ENCODE peak calls at places on chromosome 18, in four cellular contexts. Q is fibroblast of villous mesenchyme, N is GM23338, O is choroid plexus epithelial cell. E is an unnamed sample.

GRCh38 chr18:10420561-10421352 is 33.7 kb upstream of the APCDD1 start:
- DNase-seq in Q (peak; percentile 28), N (no peak), O (no peak), E (no peak)

GRCh38 chr18:5992381-5992780 is 97.1 kb upstream of the TMEM200C start:
- DNase-seq in Q (no peak), N (no peak), O (no peak), E (no peak)

GRCh38 chr18:22409445-22409844 is 8.3 kb downstream of the CTAGE1 start:
- DNase-seq in Q (no peak), N (no peak), O (no peak), E (peak; percentile 10)

GRCh38 chr18:3541549-3542386 is 91.8 kb downstream of the TGIF1 start:
- DNase-seq in Q (no peak), N (no peak), O (no peak), E (no peak)

GRCh38 chr18:74006160-74006559 is 141.5 kb downstream of the FBXO15 start:
- DNase-seq in Q (no peak), N (no peak), O (no peak), E (no peak)

GRCh38 chr18:6414118-6414722 is 491 bp downstream of the L3MBTL4 start:
- DNase-seq in Q (peak; percentile 6), N (peak; percentile 71), O (peak; percentile 16), E (no peak)

GRCh38 chr18:75879196-75879595 is 451.7 kb upstream of the SMIM21 start:
- DNase-seq in Q (no peak), N (no peak), O (no peak), E (no peak)

GRCh38 chr18:30486856-30487255 is 555.7 kb downstream of the DSC3 start:
- DNase-seq in Q (no peak), N (no peak), O (peak; percentile 3), E (no peak)

GRCh38 chr18:8287184-8287885 is 321.9 kb upstream of the RAB12 start:
- DNase-seq in Q (no peak), N (no peak), O (no peak), E (no peak)

GRCh38 chr18:11741505-11742145 is 52.6 kb downstream of the GNAL start:
- DNase-seq in Q (no peak), N (peak; percentile 69), O (peak; percentile 32), E (peak; percentile 37)

GRCh38 chr18:64017870-64018269 is 48.0 kb downstream of the SERPINB8 start:
- DNase-seq in Q (peak; percentile 25), N (peak; percentile 60), O (peak; percentile 61), E (peak; percentile 44)

GRCh38 chr18:54679318-54680149 is 88.5 kb downstream of the DYNAP start:
- DNase-seq in Q (peak; percentile 87), N (peak; percentile 69), O (peak; percentile 94), E (peak; percentile 75)

GRCh38 chr18:457120-457519 is 43.4 kb downstream of the COLEC12 start:
- DNase-seq in Q (peak; percentile 89), N (no peak), O (peak; percentile 92), E (peak; percentile 92)

GRCh38 chr18:60675801-60676200 is 303.2 kb upstream of the MC4R start:
- DNase-seq in Q (no peak), N (no peak), O (no peak), E (no peak)

GRCh38 chr18:77208969-77209368 is 40.7 kb upstream of the GALR1 start:
- DNase-seq in Q (peak; percentile 79), N (no peak), O (peak; percentile 79), E (peak; percentile 76)

DNA sequence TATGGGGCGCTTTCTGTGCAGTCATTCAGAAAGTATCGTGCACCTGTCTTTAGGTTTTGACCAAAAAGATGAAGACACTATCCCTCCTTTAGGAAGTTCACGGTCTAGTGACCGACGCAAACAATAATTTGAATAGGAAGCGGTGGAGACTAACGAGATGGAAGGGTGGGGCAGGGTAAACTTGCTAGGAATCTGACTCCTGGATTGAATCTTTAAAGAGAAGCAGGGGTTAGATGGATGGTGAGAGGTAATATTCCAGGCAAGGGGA is 636 bp upstream of the TXNL1 start:
- DNase-seq in Q (no peak), N (peak; percentile 17), O (no peak), E (no peak)
- H3K4me3 ChIP-seq in Q (peak overlapping the region; percentile 78), N (peak overlapping the region; percentile 98), O (peak overlapping the region; percentile 55), E (peak overlapping the region; percentile 73)

GRCh38 chr18:42509702-42510424 is 554.8 kb downstream of the PIK3C3 start:
- DNase-seq in Q (no peak), N (no peak), O (no peak), E (no peak)
- H3K4me3 ChIP-seq in Q (no peak overlapping the region), N (no peak overlapping the region), O (no peak overlapping the region), E (no peak overlapping the region)

GRCh38 chr18:46071615-46071893 is 506 bp downstream of the PSTPIP2 start:
- DNase-seq in Q (no peak), N (peak; percentile 28), O (no peak), E (no peak)
- H3K4me3 ChIP-seq in Q (peak overlapping the region; percentile 74), N (peak overlapping the region; percentile 81), O (peak overlapping the region; percentile 78), E (no peak overlapping the region)

GRCh38 chr18:28650860-28651259 is 473.9 kb upstream of the CDH2 start:
- DNase-seq in Q (no peak), N (no peak), O (peak; percentile 7), E (no peak)
- H3K4me3 ChIP-seq in Q (no peak overlapping the region), N (no peak overlapping the region), O (no peak overlapping the region), E (no peak overlapping the region)

DNA sequence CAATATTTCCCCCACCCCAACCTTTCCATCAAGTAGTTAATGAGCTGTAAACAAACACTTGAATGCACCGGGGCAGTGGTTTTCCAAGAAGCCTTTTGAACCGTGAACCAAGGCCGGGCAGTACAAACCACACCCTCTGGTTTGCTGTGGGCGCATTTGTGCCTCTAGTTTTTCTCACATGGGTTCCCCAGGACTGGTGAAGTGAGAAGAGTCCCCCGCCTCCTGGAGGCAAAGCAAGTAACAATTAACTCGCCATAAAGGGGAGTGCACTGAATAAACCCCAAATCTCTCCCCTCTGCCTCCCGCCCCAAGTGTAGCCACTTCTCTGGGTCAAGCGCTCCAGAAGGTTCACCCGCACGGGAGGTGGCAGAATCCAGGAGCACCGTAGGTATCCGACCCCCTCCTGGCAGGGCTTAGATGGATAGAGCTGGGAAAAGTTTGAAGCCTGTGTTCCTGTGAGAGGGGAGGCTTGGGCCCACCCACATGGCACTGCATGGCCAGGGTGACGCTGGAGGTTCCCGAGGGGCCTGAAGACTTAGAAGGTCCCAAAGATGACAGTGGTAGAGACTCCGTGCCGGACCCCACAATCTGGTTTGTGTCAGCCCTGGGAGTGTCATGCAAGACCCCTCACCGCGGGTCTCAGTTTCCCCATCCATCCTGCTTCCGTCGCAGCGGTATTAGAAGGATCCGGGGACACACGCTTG is 182.2 kb downstream of the SMAD2 start:
- DNase-seq in Q (no peak), N (no peak), O (no peak), E (no peak)
- H3K4me3 ChIP-seq in Q (no peak overlapping the region), N (peak overlapping the region; percentile 72), O (no peak overlapping the region), E (no peak overlapping the region)

DNA sequence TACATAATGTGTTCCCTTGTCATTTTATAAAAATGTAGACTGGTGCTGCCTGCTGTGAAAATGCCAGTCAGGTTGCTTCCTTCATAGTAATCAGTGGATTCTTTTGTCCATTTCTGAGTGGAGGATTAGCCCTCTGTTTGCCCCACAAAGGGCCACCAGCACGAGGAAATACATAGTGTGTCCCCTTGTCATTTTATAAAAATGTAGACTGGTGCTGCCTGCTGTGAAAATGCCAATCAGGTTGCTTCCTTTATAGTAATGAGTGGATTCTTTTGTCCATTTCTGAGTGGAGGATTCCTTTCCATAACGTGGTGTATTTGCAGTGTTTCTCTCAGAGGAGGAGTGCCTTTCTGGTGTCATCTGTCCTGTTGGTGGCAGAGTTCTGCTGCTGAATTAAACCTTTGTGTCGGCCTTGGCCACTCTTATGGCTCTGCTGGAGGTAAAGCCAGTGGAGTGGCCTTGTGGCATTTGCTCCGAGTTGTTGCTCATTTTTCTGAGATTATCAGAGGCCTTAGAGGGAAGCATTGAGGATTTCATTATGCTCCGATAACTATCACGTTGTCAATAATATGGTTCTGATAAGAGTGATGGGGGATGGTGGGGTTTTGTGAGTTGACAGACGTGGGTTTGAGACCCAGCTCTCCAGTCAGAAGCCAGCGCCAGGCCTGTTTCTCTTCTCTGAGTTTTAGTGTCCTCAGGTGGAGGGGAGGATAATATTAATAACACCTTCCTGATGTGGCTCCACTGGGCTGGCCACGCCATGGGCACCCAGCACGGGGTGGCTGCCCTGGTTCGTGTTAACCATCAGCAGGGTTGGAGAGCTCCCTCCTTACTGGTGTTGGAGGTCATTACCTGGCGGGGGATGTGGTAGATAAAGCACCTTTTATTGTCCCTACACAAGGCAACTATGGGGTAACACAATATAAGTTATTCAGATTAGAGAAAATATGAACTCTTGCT is 96.6 kb downstream of the NEDD4L start:
- DNase-seq in Q (no peak), N (no peak), O (no peak), E (no peak)
- H3K4me3 ChIP-seq in Q (no peak overlapping the region), N (no peak overlapping the region), O (no peak overlapping the region), E (no peak overlapping the region)

GRCh38 chr18:57210711-57211411 is 64.0 kb downstream of the BOD1L2 start:
- DNase-seq in Q (no peak), N (no peak), O (no peak), E (no peak)

GRCh38 chr18:57209697-57210096 is 62.8 kb downstream of the BOD1L2 start:
- DNase-seq in Q (no peak), N (peak; percentile 23), O (no peak), E (peak; percentile 2)

GRCh38 chr18:57211776-57212175 is 64.9 kb downstream of the BOD1L2 start:
- DNase-seq in Q (no peak), N (no peak), O (no peak), E (no peak)

GRCh38 chr18:57211412-57211750 is 64.5 kb downstream of the BOD1L2 start:
- DNase-seq in Q (no peak), N (no peak), O (no peak), E (no peak)

GRCh38 chr18:57210101-57210661 is 63.3 kb downstream of the BOD1L2 start:
- DNase-seq in Q (peak; percentile 28), N (peak; percentile 81), O (peak; percentile 78), E (peak; percentile 55)
- H3K4me3 ChIP-seq in Q (no peak overlapping the region), N (peak overlapping the region; percentile 43), O (no peak overlapping the region), E (no peak overlapping the region)

GRCh38 chr18:57433492-57434176 is 1.5 kb upstream of the ONECUT2 start:
- DNase-seq in Q (no peak), N (peak; percentile 9), O (no peak), E (no peak)
- H3K4me3 ChIP-seq in Q (no peak overlapping the region), N (peak overlapping the region; percentile 67), O (no peak overlapping the region), E (no peak overlapping the region)

GRCh38 chr18:70490008-70490933 is 201.4 kb downstream of the SOCS6 start:
- DNase-seq in Q (peak; percentile 52), N (peak; percentile 76), O (peak; percentile 79), E (peak; percentile 92)
- H3K4me3 ChIP-seq in Q (peak overlapping the region; percentile 36), N (no peak overlapping the region), O (peak overlapping the region; percentile 37), E (peak overlapping the region; percentile 30)

DNA sequence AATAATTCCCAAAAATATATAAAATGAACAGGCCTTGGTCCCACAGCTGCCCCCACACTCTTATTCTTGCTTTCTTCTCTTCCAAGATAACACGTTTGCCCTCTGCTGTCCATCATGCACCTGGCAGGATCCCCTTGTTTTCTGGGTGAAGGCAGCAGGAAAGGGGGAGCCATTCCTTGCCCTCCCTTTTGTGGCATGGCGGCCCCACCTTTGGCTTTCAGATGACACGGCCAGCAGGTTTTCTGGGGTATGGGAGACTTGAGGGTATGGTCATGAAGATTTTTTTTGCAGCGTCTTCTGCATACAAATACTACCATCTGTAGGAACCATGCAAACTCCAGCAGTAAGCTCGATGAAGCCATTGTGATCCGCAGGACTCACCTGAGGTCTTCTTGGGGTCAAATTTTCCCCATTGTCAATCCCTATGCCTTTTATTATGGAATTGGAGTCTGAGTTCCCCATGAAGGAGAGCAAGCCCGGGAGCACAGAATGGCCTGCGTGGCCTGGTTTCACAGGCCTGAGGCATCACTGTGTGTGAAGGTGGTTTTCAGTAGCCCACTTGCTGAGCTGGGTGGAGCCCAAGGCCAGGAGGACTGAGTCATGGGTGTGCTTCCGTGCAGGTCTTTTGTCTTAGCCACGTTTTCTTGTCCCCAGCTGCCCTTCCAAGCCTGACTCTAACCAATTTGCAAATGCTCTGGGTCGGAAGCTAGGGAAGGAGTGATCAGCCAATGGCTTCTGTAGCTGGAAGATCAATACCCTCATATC is 118.9 kb downstream of the MAPK4 start:
- DNase-seq in Q (no peak), N (no peak), O (no peak), E (no peak)
- H3K4me3 ChIP-seq in Q (no peak overlapping the region), N (no peak overlapping the region), O (no peak overlapping the region), E (no peak overlapping the region)